ENCODE peak calls at places on chromosomes 16 and 17, in seven cellular contexts. B is breast epithelium; S is choroid plexus epithelial cell; I is cardiac fibroblast; L is B cell; G is CD8-positive, alpha-beta memory T cell; U is T-cell. Q is an unnamed sample.

GRCh38 chr16:1825864-1826690 is 548 bp downstream of the HAGH start:
- DNase-seq in I (no peak), G (peak; percentile 12), B (no peak), S (no peak), U (peak; percentile 74), L (peak; percentile 97), Q (peak; percentile 39)

GRCh38 chr17:45981306-45981705 is 17.7 kb upstream of the STH start:
- DNase-seq in G (no peak), S (no peak), U (no peak), L (no peak), B (no peak), I (no peak), Q (no peak)

GRCh38 chr17:11644265-11645212 is 46.3 kb downstream of the DNAH9 start:
- DNase-seq in B (peak; percentile 61), I (peak; percentile 73), S (peak; percentile 65), L (peak; percentile 33), G (no peak), U (peak; percentile 29), Q (peak; percentile 32)

GRCh38 chr16:79013004-79013403 is 587.5 kb downstream of the MAF start:
- DNase-seq in L (peak; percentile 47), G (no peak), U (no peak), B (no peak), I (no peak), S (no peak), Q (no peak)

GRCh38 chr16:25177831-25178688 is 38.7 kb upstream of the AQP8 start:
- DNase-seq in G (no peak), S (peak; percentile 19), L (no peak), U (no peak), B (no peak), I (no peak), Q (peak; percentile 8)

GRCh38 chr17:43578699-43579569 is 32.8 kb upstream of the ETV4 start:
- DNase-seq in L (peak; percentile 70), U (peak; percentile 33), I (peak; percentile 77), B (no peak), S (peak; percentile 43), G (peak; percentile 3), Q (no peak)

GRCh38 chr17:76422860-76423259 is 30.1 kb downstream of the UBE2O start:
- DNase-seq in B (no peak), G (no peak), I (no peak), S (no peak), U (no peak), L (peak; percentile 6), Q (no peak)

GRCh38 chr16:83802135-83802534 is 5.6 kb upstream of the HSBP1 start:
- DNase-seq in L (no peak), G (no peak), B (peak; percentile 49), S (peak; percentile 82), I (peak; percentile 78), U (no peak), Q (peak; percentile 65)

GRCh38 chr17:28527859-28528258 is 21.7 kb downstream of the FOXN1 start:
- DNase-seq in I (no peak), B (peak; percentile 72), U (no peak), S (no peak), L (no peak), G (no peak), Q (no peak)

GRCh38 chr17:17847726-17848125 is 10.9 kb upstream of the SREBF1 start:
- DNase-seq in U (no peak), B (no peak), S (no peak), I (no peak), G (no peak), L (no peak), Q (no peak)

GRCh38 chr17:4368341-4368740 is 1.9 kb upstream of the UBE2G1 start:
- DNase-seq in L (no peak), B (no peak), I (no peak), U (no peak), G (no peak), S (no peak), Q (no peak)

GRCh38 chr16:11251525-11252481 is 4.2 kb downstream of the SOCS1 start:
- DNase-seq in L (no peak), G (peak; percentile 57), I (peak; percentile 55), B (no peak), S (peak; percentile 87), U (peak; percentile 82), Q (peak; percentile 31)

GRCh38 chr16:53504665-53505064 is 1.7 kb upstream of the AKTIP start:
- DNase-seq in I (peak; percentile 95), L (no peak), U (no peak), G (no peak), S (peak; percentile 36), B (peak; percentile 20), Q (no peak)

GRCh38 chr16:55053071-55053415 is 122.4 kb downstream of the IRX5 start:
- DNase-seq in G (no peak), B (no peak), L (no peak), U (no peak), I (no peak), S (no peak), Q (no peak)

GRCh38 chr16:87312008-87312407 is 5.2 kb downstream of the C16orf95 start:
- DNase-seq in L (no peak), B (no peak), U (no peak), G (no peak), I (no peak), S (no peak), Q (no peak)

GRCh38 chr16:58348986-58349385 is 43.3 kb upstream of the GINS3 start:
- DNase-seq in G (no peak), B (no peak), S (no peak), I (no peak), L (no peak), U (no peak), Q (peak; percentile 34)

GRCh38 chr17:73394523-73395450 is 83.0 kb upstream of the CDC42EP4 start:
- DNase-seq in I (no peak), B (no peak), S (no peak), L (no peak), U (no peak), G (no peak), Q (no peak)

GRCh38 chr16:85126731-85127662 is 14.7 kb upstream of the CIBAR2 start:
- DNase-seq in G (no peak), L (no peak), I (peak; percentile 71), U (no peak), S (peak; percentile 94), B (peak; percentile 68), Q (peak; percentile 49)

GRCh38 chr17:81978901-81979298 is 1.5 kb downstream of the ASPSCR1 start:
- DNase-seq in G (no peak), U (no peak), S (no peak), I (no peak), B (no peak), L (no peak), Q (no peak)

GRCh38 chr16:28880955-28881354 is 2.7 kb downstream of the ATP2A1 start:
- DNase-seq in S (no peak), U (no peak), G (no peak), I (no peak), B (no peak), L (no peak), Q (no peak)